ENCODE peak calls at places on chromosome 15, in four cellular contexts. R is A549, U is uterus, B is heart left ventricle. C is an unnamed sample.

GRCh38 chr15:94910166-94910565 is 678.8 kb downstream of the MCTP2 start:
- DNase-seq in R (no peak), U (no peak), B (no peak), C (no peak)

GRCh38 chr15:94704946-94705345 is 473.6 kb downstream of the MCTP2 start:
- DNase-seq in R (no peak), U (no peak), B (no peak), C (no peak)

GRCh38 chr15:46088486-46089437 is 453.9 kb downstream of the SQOR start:
- DNase-seq in R (no peak), U (no peak), B (no peak), C (no peak)

GRCh38 chr15:52247032-52247431 is 48.6 kb downstream of the MYO5C start:
- DNase-seq in R (no peak), U (no peak), B (no peak), C (no peak)

GRCh38 chr15:63462053-63462452 is 42.3 kb upstream of the USP3 start:
- DNase-seq in R (no peak), U (no peak), B (no peak), C (no peak)

GRCh38 chr15:101540480-101541239 is 51.2 kb upstream of the PCSK6 start:
- DNase-seq in R (no peak), U (no peak), B (no peak), C (no peak)

GRCh38 chr15:42010434-42010833 is 10.4 kb downstream of the PLA2G4E start:
- DNase-seq in R (peak; percentile 13), U (no peak), B (no peak), C (no peak)

GRCh38 chr15:58115692-58116091 is 22.5 kb upstream of the AQP9 start:
- DNase-seq in R (peak; percentile 33), U (no peak), B (no peak), C (no peak)

GRCh38 chr15:91855684-91856553 is 2.4 kb downstream of the SLCO3A1 start:
- DNase-seq in R (peak; percentile 73), U (no peak), B (no peak), C (no peak)

GRCh38 chr15:99474981-99475753 is 90.6 kb upstream of the MEF2A start:
- DNase-seq in R (no peak), U (no peak), B (peak; percentile 80), C (no peak)

GRCh38 chr15:47484119-47484518 is 233.2 kb upstream of the SEMA6D start:
- DNase-seq in R (no peak), U (no peak), B (no peak), C (no peak)

GRCh38 chr15:54815546-54815945 is 381.2 kb downstream of the RSL24D1 start:
- DNase-seq in R (no peak), U (no peak), B (no peak), C (no peak)

GRCh38 chr15:64893481-64894394 is 18.0 kb upstream of the ANKDD1A start:
- DNase-seq in R (no peak), U (peak; percentile 96), B (peak; percentile 96), C (peak; percentile 94)
- H3K4me3 ChIP-seq in R (no peak overlapping the region), U (peak overlapping the region; percentile 20), B (peak overlapping the region; percentile 38), C (peak overlapping the region; percentile 25)

GRCh38 chr15:74611341-74611740 is 4.3 kb upstream of the CLK3 start:
- DNase-seq in R (no peak), U (no peak), B (peak; percentile 56), C (no peak)

GRCh38 chr15:74613953-74614743 is 1.5 kb upstream of the CLK3 start:
- DNase-seq in R (peak; percentile 64), U (peak; percentile 81), B (no peak), C (no peak)

GRCh38 chr15:74612677-74613076 is 3.0 kb upstream of the CLK3 start:
- DNase-seq in R (no peak), U (no peak), B (no peak), C (peak; percentile 54)

GRCh38 chr15:74614744-74615312 is 808 bp upstream of the CLK3 start:
- DNase-seq in R (no peak), U (no peak), B (peak; percentile 88), C (peak; percentile 88)

GRCh38 chr15:74613089-74613952 is 2.3 kb upstream of the CLK3 start:
- DNase-seq in R (no peak), U (no peak), B (no peak), C (no peak)
- TF ChIP-seq POLR2A in R (no peak), U (no peak), B (no peak), C (no peak)

GRCh38 chr15:22948056-22948455 is 32.1 kb downstream of the CYFIP1 start:
- DNase-seq in R (no peak), U (no peak), B (no peak), C (no peak)

GRCh38 chr15:22949074-22949547 is 31.1 kb downstream of the CYFIP1 start:
- DNase-seq in R (no peak), U (peak; percentile 76), B (peak; percentile 85), C (no peak)

GRCh38 chr15:22951031-22951380 is 29.2 kb downstream of the CYFIP1 start:
- DNase-seq in R (no peak), U (no peak), B (no peak), C (no peak)

GRCh38 chr15:22951381-22952280 is 28.5 kb downstream of the CYFIP1 start:
- DNase-seq in R (no peak), U (no peak), B (no peak), C (no peak)

GRCh38 chr15:22950211-22950990 is 29.8 kb downstream of the CYFIP1 start:
- DNase-seq in R (no peak), U (no peak), B (no peak), C (no peak)
- H3K4me3 ChIP-seq in R (no peak overlapping the region), U (no peak overlapping the region), B (peak overlapping the region; percentile 30), C (no peak overlapping the region)

GRCh38 chr15:75831806-75832102 is 11.5 kb upstream of the UBE2Q2 start:
- DNase-seq in R (no peak), U (no peak), B (no peak), C (no peak)
- TF ChIP-seq POLR2A in R (no peak), U (no peak), B (no peak), C (no peak)

DNA sequence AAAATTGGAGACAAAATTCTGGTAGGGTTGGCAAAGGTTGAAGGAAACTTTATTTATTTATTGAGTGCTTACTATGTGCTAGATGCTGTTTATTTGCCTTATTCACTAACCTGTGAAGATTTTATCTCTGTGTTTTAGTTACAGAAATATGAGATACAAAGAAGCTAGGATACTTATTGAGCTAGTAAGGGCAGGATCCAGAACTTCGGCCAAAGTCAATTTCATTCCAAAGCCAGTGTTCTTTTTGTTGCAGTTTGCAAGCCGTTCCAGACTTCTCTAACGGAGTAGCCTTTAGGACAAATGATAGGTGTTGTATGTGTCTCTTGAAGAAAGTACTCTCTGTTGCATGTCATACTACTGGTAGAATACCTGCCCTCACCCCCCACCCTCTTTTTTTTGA is 25.1 kb downstream of the AKAP13 start:
- DNase-seq in R (no peak), U (no peak), B (no peak), C (no peak)
- H3K4me3 ChIP-seq in R (no peak overlapping the region), U (no peak overlapping the region), B (no peak overlapping the region), C (no peak overlapping the region)

GRCh38 chr15:74786659-74787165 is 4.8 kb downstream of the CSK start:
- DNase-seq in R (no peak), U (no peak), B (peak; percentile 72), C (no peak)
- TF ChIP-seq POLR2A in R (no peak), U (no peak), B (no peak), C (no peak)

C was measured in suprapubic skin.